ENCODE peak calls at places on chromosome 12, in five cellular contexts. S, X, H, B and L are unnamed samples.

GRCh38 chr12:110906985-110907384 is 13.4 kb downstream of the MYL2 start:
- DNase-seq in S (no peak), H (no peak), X (no peak), B (no peak), L (peak; percentile 71)

GRCh38 chr12:4331842-4332241 is 10.8 kb downstream of the TIGAR start:
- DNase-seq in X (no peak), S (no peak), H (no peak), B (no peak), L (no peak)

GRCh38 chr12:130646690-130647089 is 69.4 kb downstream of the RIMBP2 start:
- DNase-seq in S (no peak), X (no peak), B (no peak), H (no peak), L (no peak)

GRCh38 chr12:47024463-47024862 is 55.0 kb upstream of the PCED1B start:
- DNase-seq in H (no peak), B (no peak), X (no peak), S (no peak), L (no peak)

GRCh38 chr12:131592972-131593371 is 117.9 kb upstream of the SFSWAP start:
- DNase-seq in H (no peak), S (no peak), B (no peak), X (no peak), L (no peak)

GRCh38 chr12:3259976-3260375 is 182.8 kb downstream of the TSPAN9 start:
- DNase-seq in H (no peak), X (no peak), S (no peak), B (no peak), L (no peak)

GRCh38 chr12:90067791-90068190 is 359.2 kb upstream of the ATP2B1 start:
- DNase-seq in S (no peak), X (no peak), H (no peak), B (no peak), L (no peak)

GRCh38 chr12:22039361-22039760 is 6.7 kb upstream of the CMAS start:
- DNase-seq in B (no peak), H (no peak), S (no peak), X (no peak), L (peak; percentile 51)

GRCh38 chr12:79897617-79898016 is 37.3 kb downstream of the PPP1R12A start:
- DNase-seq in X (no peak), B (no peak), S (peak; percentile 3), H (peak; percentile 19), L (peak; percentile 71)

GRCh38 chr12:120854804-120855203 is 49.4 kb downstream of the SPPL3 start:
- DNase-seq in X (no peak), H (no peak), B (no peak), S (no peak), L (no peak)

GRCh38 chr12:92690601-92691000 is 12.2 kb upstream of the PLEKHG7 start:
- DNase-seq in X (no peak), S (no peak), H (no peak), B (no peak), L (no peak)

GRCh38 chr12:69046920-69047319 is 113.9 kb upstream of the CPM start:
- DNase-seq in S (no peak), H (no peak), X (no peak), B (no peak), L (no peak)

GRCh38 chr12:2484141-2484776 is 310.5 kb upstream of the FKBP4 start:
- DNase-seq in H (no peak), B (no peak), S (no peak), X (no peak), L (no peak)

GRCh38 chr12:93146278-93146939 is 217.3 kb upstream of the EEA1 start:
- DNase-seq in H (no peak), X (no peak), B (no peak), S (peak; percentile 59), L (no peak)

GRCh38 chr12:52582971-52583456 is 9.4 kb upstream of the KRT74 start:
- DNase-seq in B (peak; percentile 73), H (peak; percentile 82), X (no peak), S (peak; percentile 58), L (peak; percentile 86)

GRCh38 chr12:83065562-83065961 is 378.9 kb downstream of the TMTC2 start:
- DNase-seq in S (no peak), X (no peak), B (no peak), H (no peak), L (no peak)

GRCh38 chr12:111045941-111046340 is 125.6 kb upstream of the MYL2 start:
- DNase-seq in B (no peak), X (no peak), H (no peak), S (no peak), L (no peak)

GRCh38 chr12:80936642-80937390 is 918 bp downstream of the LIN7A start:
- DNase-seq in S (peak; percentile 60), B (peak; percentile 50), X (peak; percentile 61), H (no peak), L (peak; percentile 8)

GRCh38 chr12:110245278-110245868 is 35.7 kb upstream of the ATP2A2 start:
- DNase-seq in B (peak; percentile 40), H (no peak), X (peak; percentile 83), S (peak; percentile 49), L (peak; percentile 52)

GRCh38 chr12:53221203-53222076 is 10.6 kb downstream of the RARG start:
- DNase-seq in S (peak; percentile 74), H (peak; percentile 74), B (peak; percentile 75), X (peak; percentile 82), L (peak; percentile 47)

GRCh38 chr12:16609140-16609539 is 3.2 kb upstream of the LMO3 start:
- DNase-seq in X (no peak), B (no peak), H (no peak), S (no peak), L (no peak)

GRCh38 chr12:499837-500458 is 40.2 kb downstream of the B4GALNT3 start:
- DNase-seq in S (no peak), X (peak; percentile 48), H (no peak), B (no peak), L (no peak)

GRCh38 chr12:117235261-117235660 is 45.0 kb upstream of the FBXO21 start:
- DNase-seq in B (no peak), X (no peak), H (no peak), S (no peak), L (no peak)

GRCh38 chr12:91704446-91704845 is 441.2 kb downstream of the BTG1 start:
- DNase-seq in X (no peak), S (no peak), H (no peak), B (no peak), L (no peak)

GRCh38 chr12:106994579-106995220 is 7.8 kb upstream of the MTERF2 start:
- DNase-seq in H (no peak), B (no peak), X (no peak), S (no peak), L (peak; percentile 69)

GRCh38 chr12:12482959-12483358 is 79.7 kb downstream of the DUSP16 start:
- DNase-seq in H (no peak), X (no peak), S (no peak), B (no peak), L (no peak)

GRCh38 chr12:112166051-112167015 is 41.0 kb downstream of the TRAFD1 start:
- DNase-seq in S (no peak), X (peak; percentile 17), B (no peak), H (no peak), L (no peak)

GRCh38 chr12:79373896-79374499 is 316.8 kb downstream of the PAWR start:
- DNase-seq in X (no peak), S (peak; percentile 72), H (peak; percentile 15), B (peak; percentile 63), L (peak; percentile 60)

GRCh38 chr12:45774508-45775162 is 45.1 kb downstream of the ARID2 start:
- DNase-seq in X (no peak), S (no peak), B (no peak), H (no peak), L (no peak)

GRCh38 chr12:30643366-30643765 is 52.3 kb downstream of the IPO8 start:
- DNase-seq in X (no peak), H (no peak), B (no peak), S (peak; percentile 3), L (no peak)

GRCh38 chr12:5383961-5384360 is 47.9 kb upstream of the NTF3 start:
- DNase-seq in S (no peak), X (no peak), H (no peak), B (no peak), L (no peak)

GRCh38 chr12:46446645-46447044 is 74.1 kb upstream of the SLC38A2 start:
- DNase-seq in X (no peak), S (no peak), H (no peak), B (no peak), L (no peak)

GRCh38 chr12:114729731-114730130 is 45.8 kb upstream of the TBX3 start:
- DNase-seq in X (no peak), H (no peak), B (no peak), S (no peak), L (peak; percentile 76)